ENCODE peak calls at places on chromosomes 11 and 22, in five cellular contexts. One of them, this sample, is unnamed.

GRCh38 chr11:1822648-1823375 is 12.0 kb upstream of the SYT8 start:
- DNase-seq in IMR-90: no peak
- DNase-seq in H9: no peak
- DNase-seq in neuronal stem cell: no peak
- DNase-seq in H1: no peak
- DNase-seq in this sample: no peak

GRCh38 chr11:103863497-103863896 is 172.9 kb upstream of the DDI1 start:
- DNase-seq in neuronal stem cell: no peak
- DNase-seq in IMR-90: peak; percentile 82
- DNase-seq in H9: no peak
- DNase-seq in H1: no peak
- DNase-seq in this sample: peak; percentile 24

GRCh38 chr11:8338138-8338537 is 74.5 kb upstream of the LMO1 start:
- DNase-seq in H9: peak; percentile 81
- DNase-seq in IMR-90: peak; percentile 12
- DNase-seq in neuronal stem cell: no peak
- DNase-seq in H1: peak; percentile 92
- DNase-seq in this sample: peak; percentile 41

GRCh38 chr11:14443642-14444041 is 56.0 kb downstream of the COPB1 start:
- DNase-seq in neuronal stem cell: no peak
- DNase-seq in H9: no peak
- DNase-seq in IMR-90: peak; percentile 57
- DNase-seq in H1: no peak
- DNase-seq in this sample: peak; percentile 41

GRCh38 chr11:116948375-116948774 is 111.0 kb upstream of the APOA1 start:
- DNase-seq in H9: no peak
- DNase-seq in neuronal stem cell: no peak
- DNase-seq in IMR-90: peak; percentile 54
- DNase-seq in H1: no peak
- DNase-seq in this sample: peak; percentile 36

GRCh38 chr11:1750481-1750839 is at the start of gene IFITM10:
- DNase-seq in IMR-90: no peak
- DNase-seq in neuronal stem cell: no peak
- DNase-seq in H9: no peak
- DNase-seq in H1: peak; percentile 71
- DNase-seq in this sample: no peak

GRCh38 chr11:58770627-58771457 is 39.1 kb upstream of the GLYAT start:
- DNase-seq in IMR-90: peak; percentile 13
- DNase-seq in H9: no peak
- DNase-seq in neuronal stem cell: no peak
- DNase-seq in H1: no peak
- DNase-seq in this sample: no peak

GRCh38 chr22:19576460-19577421 is 52.5 kb upstream of the CLDN5 start:
- DNase-seq in H1: no peak
- DNase-seq in neuronal stem cell: no peak
- DNase-seq in IMR-90: peak; percentile 69
- DNase-seq in H9: peak; percentile 58
- DNase-seq in this sample: peak; percentile 74

GRCh38 chr11:44766972-44767278 is 40.2 kb downstream of the TSPAN18 start:
- DNase-seq in neuronal stem cell: no peak
- DNase-seq in H9: peak; percentile 24
- DNase-seq in H1: peak; percentile 37
- DNase-seq in IMR-90: peak; percentile 34
- DNase-seq in this sample: peak; percentile 94

GRCh38 chr22:35742342-35743100 is 24.8 kb downstream of the APOL5 start:
- DNase-seq in H9: no peak
- DNase-seq in neuronal stem cell: no peak
- DNase-seq in H1: no peak
- DNase-seq in IMR-90: peak; percentile 81
- DNase-seq in this sample: peak; percentile 80

GRCh38 chr11:707817-708420 is 1.9 kb downstream of the EPS8L2 start:
- DNase-seq in H1: no peak
- DNase-seq in IMR-90: no peak
- DNase-seq in H9: peak; percentile 49
- DNase-seq in neuronal stem cell: no peak
- DNase-seq in this sample: no peak

GRCh38 chr11:104095791-104096190 is 59.4 kb downstream of the DDI1 start:
- DNase-seq in neuronal stem cell: no peak
- DNase-seq in H1: no peak
- DNase-seq in H9: no peak
- DNase-seq in IMR-90: no peak
- DNase-seq in this sample: no peak

GRCh38 chr11:62392944-62393628 is 25.7 kb upstream of the SCGB1A1 start:
- DNase-seq in neuronal stem cell: no peak
- DNase-seq in H9: no peak
- DNase-seq in H1: no peak
- DNase-seq in IMR-90: no peak
- DNase-seq in this sample: no peak

GRCh38 chr11:7551571-7551970 is 37.8 kb downstream of the PPFIBP2 start:
- DNase-seq in IMR-90: peak; percentile 43
- DNase-seq in H9: no peak
- DNase-seq in H1: no peak
- DNase-seq in neuronal stem cell: no peak
- DNase-seq in this sample: peak; percentile 39

GRCh38 chr22:29702025-29702930 is 17.5 kb upstream of the CABP7 start:
- DNase-seq in H1: no peak
- DNase-seq in H9: no peak
- DNase-seq in IMR-90: peak; percentile 11
- DNase-seq in neuronal stem cell: no peak
- DNase-seq in this sample: no peak

GRCh38 chr11:11584446-11584810 is 37.4 kb downstream of the GALNT18 start:
- DNase-seq in neuronal stem cell: no peak
- DNase-seq in H1: peak; percentile 3
- DNase-seq in H9: peak; percentile 5
- DNase-seq in IMR-90: peak; percentile 97
- DNase-seq in this sample: peak; percentile 89

GRCh38 chr11:68843052-68843561 is 1.4 kb upstream of the CPT1A start:
- DNase-seq in H9: no peak
- DNase-seq in neuronal stem cell: no peak
- DNase-seq in IMR-90: peak; percentile 29
- DNase-seq in H1: no peak
- DNase-seq in this sample: peak; percentile 74

GRCh38 chr11:68810164-68810563 is 31.6 kb downstream of the CPT1A start:
- DNase-seq in H9: no peak
- DNase-seq in H1: no peak
- DNase-seq in neuronal stem cell: no peak
- DNase-seq in IMR-90: no peak
- DNase-seq in this sample: no peak

GRCh38 chr11:70877151-70877550 is 375.2 kb downstream of the SHANK2 start:
- DNase-seq in IMR-90: no peak
- DNase-seq in H9: no peak
- DNase-seq in neuronal stem cell: no peak
- DNase-seq in H1: no peak
- DNase-seq in this sample: no peak

GRCh38 chr11:17790453-17790852 is 55.9 kb downstream of the KCNC1 start:
- DNase-seq in H9: no peak
- DNase-seq in neuronal stem cell: no peak
- DNase-seq in IMR-90: peak; percentile 92
- DNase-seq in H1: no peak
- DNase-seq in this sample: peak; percentile 75

DNA sequence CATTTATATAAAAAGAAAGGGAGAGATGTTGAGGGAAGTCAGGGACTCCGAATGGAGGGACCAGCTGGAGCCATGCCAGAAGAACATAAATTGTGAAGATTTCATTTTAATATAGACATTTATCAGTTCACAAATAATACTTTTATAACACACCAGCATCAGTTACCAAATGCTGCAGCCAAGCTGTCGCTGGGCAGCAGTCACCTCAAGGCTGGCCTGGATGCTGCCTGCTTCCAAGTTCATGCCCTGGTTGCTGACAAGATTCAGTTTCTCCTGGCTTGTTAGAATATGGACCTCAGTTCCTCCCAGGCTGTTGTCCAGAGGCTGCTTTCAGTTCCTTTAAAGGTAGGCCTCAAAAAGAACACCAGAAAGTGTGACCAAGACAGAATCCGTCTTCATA is 30.8 kb upstream of the ALDH3B2 start:
- DNase-seq in neuronal stem cell: no peak
- DNase-seq in IMR-90: no peak
- DNase-seq in H9: no peak
- DNase-seq in H1: no peak
- DNase-seq in this sample: no peak
- H2BK15ac ChIP-seq in neuronal stem cell: no peak overlapping the region
- H2BK15ac ChIP-seq in IMR-90: no peak overlapping the region
- H2BK15ac ChIP-seq in H9: no peak overlapping the region
- H2BK15ac ChIP-seq in H1: no peak overlapping the region
- H2BK15ac ChIP-seq in this sample: no peak overlapping the region

DNA sequence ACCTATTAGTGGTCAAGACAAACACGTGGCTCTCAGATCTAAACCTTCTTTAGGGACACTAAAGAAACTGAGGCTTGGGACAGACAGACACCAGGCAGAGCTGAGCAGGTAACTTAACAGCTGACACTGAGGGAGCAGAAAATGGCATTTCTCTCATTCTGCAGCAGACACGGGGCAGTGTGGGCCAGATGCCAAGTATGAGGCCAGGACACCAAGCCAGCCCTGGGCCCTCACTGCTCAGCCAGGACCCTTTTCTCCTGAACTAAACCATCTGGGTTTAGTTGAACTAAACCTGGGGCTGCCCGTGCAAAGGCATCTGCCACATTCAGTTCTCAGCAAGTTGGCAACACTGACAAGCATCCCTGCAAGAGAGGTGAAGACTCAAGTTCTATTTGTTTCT is 100.0 kb upstream of the BID start:
- DNase-seq in H1: no peak
- DNase-seq in neuronal stem cell: no peak
- DNase-seq in IMR-90: no peak
- DNase-seq in H9: no peak
- DNase-seq in this sample: no peak
- H4K91ac ChIP-seq in H1: no peak overlapping the region
- H4K91ac ChIP-seq in neuronal stem cell: no peak overlapping the region
- H4K91ac ChIP-seq in IMR-90: no peak overlapping the region
- H4K91ac ChIP-seq in H9: no peak overlapping the region
- H4K91ac ChIP-seq in this sample: no peak overlapping the region

GRCh38 chr11:87037450-87038234 is at the start of gene TMEM135:
- DNase-seq in IMR-90: peak; percentile 83
- DNase-seq in H9: peak; percentile 98
- DNase-seq in H1: peak; percentile 97
- DNase-seq in neuronal stem cell: peak; percentile 97
- DNase-seq in this sample: peak; percentile 94
- H2BK15ac ChIP-seq in IMR-90: peak within 1 kb of the TSS; percentile 84
- H2BK15ac ChIP-seq in H9: no peak within 1 kb of the TSS
- H2BK15ac ChIP-seq in H1: peak within 1 kb of the TSS; percentile 23
- H2BK15ac ChIP-seq in neuronal stem cell: peak within 1 kb of the TSS; percentile 61
- H2BK15ac ChIP-seq in this sample: peak within 1 kb of the TSS; percentile 73

DNA sequence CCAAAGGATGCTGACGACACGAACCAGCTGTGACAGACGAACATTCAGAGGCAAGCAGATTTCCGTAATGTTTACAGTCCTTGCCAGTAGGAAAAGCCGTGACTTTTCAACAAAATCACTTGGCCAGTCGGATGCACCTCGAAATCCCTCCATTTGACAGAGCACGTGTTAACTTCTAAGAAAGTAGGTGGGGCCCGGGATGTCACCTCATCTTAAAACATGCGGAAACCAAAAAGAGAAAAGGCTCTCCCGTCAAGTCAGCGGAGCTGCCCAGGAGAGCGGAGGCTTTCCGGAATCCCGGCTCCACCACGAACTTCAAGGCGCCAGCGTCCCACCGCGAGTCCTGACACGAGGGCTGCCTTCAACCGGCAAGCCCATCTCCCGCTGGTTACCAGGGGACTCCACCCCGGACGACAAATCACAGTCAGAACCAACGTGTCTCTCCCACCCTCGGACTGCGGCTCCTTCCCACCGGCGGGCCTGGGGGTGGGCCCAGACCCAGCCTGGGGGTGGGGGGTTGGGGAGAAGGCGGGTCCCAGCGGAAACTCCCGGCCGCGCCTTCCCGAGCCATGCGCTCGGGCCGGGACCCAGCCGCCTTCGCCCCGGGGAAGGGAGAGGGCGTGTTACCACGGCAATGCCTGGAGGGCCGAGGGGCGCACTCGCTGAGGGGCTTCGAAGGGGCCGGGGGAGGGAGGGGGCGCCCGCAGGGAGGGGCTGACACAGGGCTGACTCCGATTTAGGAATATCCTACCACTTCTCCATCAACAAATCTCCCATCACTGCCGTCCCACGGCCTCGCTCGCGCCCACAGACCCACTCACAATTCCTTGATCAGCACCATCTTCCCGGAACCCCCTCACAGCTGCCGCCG is 470 bp downstream of the PITPNB start:
- DNase-seq in neuronal stem cell: peak; percentile 35
- DNase-seq in IMR-90: peak; percentile 45
- DNase-seq in H9: peak; percentile 65
- DNase-seq in H1: peak; percentile 70
- DNase-seq in this sample: peak; percentile 71
- H4K91ac ChIP-seq in neuronal stem cell: no peak overlapping the region
- H4K91ac ChIP-seq in IMR-90: peak overlapping the region; percentile 83
- H4K91ac ChIP-seq in H9: no peak overlapping the region
- H4K91ac ChIP-seq in H1: no peak overlapping the region
- H4K91ac ChIP-seq in this sample: peak overlapping the region; percentile 94

GRCh38 chr11:20023082-20023426 is 137.2 kb downstream of the DBX1 start:
- DNase-seq in H9: no peak
- DNase-seq in IMR-90: no peak
- DNase-seq in neuronal stem cell: no peak
- DNase-seq in H1: no peak
- DNase-seq in this sample: no peak
- H2BK15ac ChIP-seq in H9: no peak overlapping the region
- H2BK15ac ChIP-seq in IMR-90: peak overlapping the region; percentile 37
- H2BK15ac ChIP-seq in neuronal stem cell: no peak overlapping the region
- H2BK15ac ChIP-seq in H1: no peak overlapping the region
- H2BK15ac ChIP-seq in this sample: no peak overlapping the region

DNA sequence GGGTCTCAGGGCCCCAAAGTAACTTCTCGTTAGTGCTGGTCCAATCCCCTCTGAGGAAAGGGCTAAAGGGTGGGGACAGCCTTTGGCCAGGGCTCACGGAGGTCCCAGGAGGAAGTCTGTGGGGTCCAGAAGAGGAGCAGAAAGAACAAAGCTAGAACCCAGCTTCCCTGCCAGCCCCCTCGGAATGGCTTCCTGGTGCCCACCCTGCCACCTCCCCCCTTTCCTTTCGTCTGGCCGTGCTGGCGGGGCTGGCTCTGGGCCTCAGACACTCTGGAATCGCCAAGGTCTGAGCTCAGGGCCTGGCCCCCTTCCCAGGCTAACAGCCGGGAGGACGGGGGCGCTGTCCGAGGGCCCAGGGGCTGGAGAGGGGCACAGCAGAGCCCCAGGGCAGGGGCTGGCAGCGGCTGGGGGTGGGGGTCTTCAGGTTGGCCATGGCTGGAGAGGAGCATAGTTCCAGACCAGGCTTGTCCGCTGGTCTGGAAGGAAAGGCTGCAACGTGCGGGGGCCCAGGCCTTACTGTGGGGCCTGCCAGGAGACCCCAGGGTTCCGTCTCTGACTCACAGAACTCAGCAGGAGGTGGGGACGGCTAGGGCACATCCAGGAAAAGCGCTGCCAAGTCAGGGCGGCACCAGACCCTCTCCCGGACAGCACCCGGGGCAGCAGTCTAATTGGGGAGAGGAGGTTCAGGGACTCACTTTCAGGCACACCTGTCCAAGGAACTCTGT is 788 bp upstream of the LTBP3 start:
- DNase-seq in neuronal stem cell: no peak
- DNase-seq in H9: no peak
- DNase-seq in H1: no peak
- DNase-seq in IMR-90: peak; percentile 33
- DNase-seq in this sample: no peak
- H4K91ac ChIP-seq in neuronal stem cell: peak overlapping the region; percentile 20
- H4K91ac ChIP-seq in H9: no peak overlapping the region
- H4K91ac ChIP-seq in H1: peak overlapping the region; percentile 69
- H4K91ac ChIP-seq in IMR-90: peak overlapping the region; percentile 93
- H4K91ac ChIP-seq in this sample: peak overlapping the region; percentile 92

GRCh38 chr11:96213500-96213899 is 129.5 kb downstream of the MAML2 start:
- DNase-seq in neuronal stem cell: no peak
- DNase-seq in H9: no peak
- DNase-seq in H1: no peak
- DNase-seq in IMR-90: peak; percentile 87
- DNase-seq in this sample: peak; percentile 90
- H2BK15ac ChIP-seq in neuronal stem cell: no peak overlapping the region
- H2BK15ac ChIP-seq in H9: no peak overlapping the region
- H2BK15ac ChIP-seq in H1: no peak overlapping the region
- H2BK15ac ChIP-seq in IMR-90: peak overlapping the region; percentile 78
- H2BK15ac ChIP-seq in this sample: no peak overlapping the region

This sample was measured in mesenchymal stem cell.